ENCODE peak calls at places on chromosomes 16 and 17, in six cellular contexts. F is MM.1S, G is stomach, M is endothelial cell of umbilical vein, A is psoas muscle, L is upper lobe of left lung. Q is an unnamed sample. For H3K4me1 and H3K9me3, the result is how much of the 10 kb centered on the place peaks cover.

GRCh38 chr17:46108550-46109110 is 84.6 kb downstream of the KANSL1 start:
- DNase-seq in F (no peak), G (no peak), M (peak), A (no peak), L (no peak), Q (no peak)

GRCh38 chr17:72935984-72936383 is 156.5 kb downstream of the SLC39A11 start:
- DNase-seq in F (no peak), G (no peak), M (no peak), A (no peak), L (no peak), Q (no peak)

GRCh38 chr17:75159196-75160031 is 5.1 kb upstream of the JPT1 start:
- DNase-seq in F (no peak), G (peak), M (peak), A (no peak), L (no peak), Q (no peak)

GRCh38 chr16:75927824-75928223 is 201.5 kb upstream of the CPHXL start:
- DNase-seq in F (no peak), G (no peak), M (no peak), A (no peak), L (no peak), Q (no peak)

GRCh38 chr17:50863221-50863843 is 2.8 kb downstream of the TOB1 start:
- DNase-seq in F (peak), G (peak), M (peak), A (no peak), L (peak), Q (no peak)

GRCh38 chr17:55964191-55964590 is 189.1 kb upstream of the ANKFN1 start:
- DNase-seq in F (no peak), G (no peak), M (no peak), A (no peak), L (no peak), Q (no peak)

GRCh38 chr17:9371019-9371418 is 204.6 kb downstream of the STX8 start:
- DNase-seq in F (no peak), G (no peak), M (peak), A (no peak), L (no peak), Q (no peak)

GRCh38 chr17:10337136-10337535 is 35.7 kb downstream of the MYH13 start:
- DNase-seq in F (no peak), G (no peak), M (no peak), A (no peak), L (no peak), Q (no peak)

GRCh38 chr17:14341866-14342265 is 41.0 kb downstream of the HS3ST3B1 start:
- DNase-seq in F (no peak), G (no peak), M (no peak), A (no peak), L (no peak), Q (no peak)

GRCh38 chr17:21235921-21236320 is 17.3 kb downstream of the NATD1 start:
- DNase-seq in F (no peak), G (no peak), M (no peak), A (no peak), L (no peak), Q (no peak)

GRCh38 chr17:36608794-36609497 is 7.6 kb downstream of the MRM1 start:
- DNase-seq in F (peak), G (no peak), M (peak), A (peak), L (no peak), Q (no peak)

GRCh38 chr17:44308320-44308818 is at the start of gene RUNDC3A:
- DNase-seq in F (peak), G (peak), M (peak), A (peak), L (peak), Q (peak)

GRCh38 chr16:69567031-69567680 is 1.4 kb downstream of the NFAT5 start:
- DNase-seq in F (peak), G (no peak), M (peak), A (no peak), L (peak), Q (no peak)

GRCh38 chr16:81821422-81822128 is 42.5 kb downstream of the PLCG2 start:
- DNase-seq in F (peak), G (no peak), M (no peak), A (no peak), L (no peak), Q (no peak)
- H3K4me1 ChIP-seq in F (under half), G (under half), M (under half), A (under half), L (under half), Q (under half)

GRCh38 chr17:1710807-1711553 is 803 bp upstream of the TLCD2 start:
- DNase-seq in F (no peak), G (no peak), M (peak), A (no peak), L (peak), Q (no peak)

GRCh38 chr17:1711804-1712203 is 1.6 kb upstream of the TLCD2 start:
- DNase-seq in F (no peak), G (no peak), M (no peak), A (no peak), L (no peak), Q (no peak)

GRCh38 chr17:1709971-1710806 is at the start of gene TLCD2:
- DNase-seq in F (no peak), G (peak), M (peak), A (peak), L (peak), Q (no peak)

GRCh38 chr17:1707107-1707506 is 3.1 kb downstream of the TLCD2 start:
- DNase-seq in F (no peak), G (no peak), M (no peak), A (peak), L (no peak), Q (no peak)

DNA sequence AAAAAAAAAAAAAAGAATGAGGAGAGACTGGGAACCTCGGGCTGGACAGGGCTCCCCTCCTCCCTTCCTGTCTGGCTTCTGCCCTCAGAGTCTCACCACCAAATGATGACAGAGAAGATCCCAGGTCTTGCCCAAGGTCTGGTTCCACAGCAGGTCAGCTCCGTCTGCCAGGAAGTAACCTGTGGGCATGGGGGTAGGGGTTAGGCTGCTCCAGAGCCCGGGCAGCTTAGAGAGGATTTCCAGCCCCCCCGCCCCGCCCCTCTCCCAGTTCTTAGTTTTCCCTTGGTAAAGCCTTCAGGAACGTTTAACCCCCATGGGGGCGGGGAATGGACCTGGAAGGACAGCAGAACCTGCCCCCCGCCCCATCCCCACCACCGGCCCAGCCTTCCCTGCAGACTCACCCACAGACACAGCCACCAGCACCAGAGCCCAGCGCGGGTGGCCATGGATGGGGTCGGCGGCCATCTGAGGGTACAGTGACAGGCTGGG is 730 bp downstream of the TLCD2 start:
- DNase-seq in F (no peak), G (no peak), M (no peak), A (peak), L (no peak), Q (no peak)
- H3K27ac ChIP-seq in F (no peak), G (peak), M (no peak), A (peak), L (no peak), Q (no peak)

DNA sequence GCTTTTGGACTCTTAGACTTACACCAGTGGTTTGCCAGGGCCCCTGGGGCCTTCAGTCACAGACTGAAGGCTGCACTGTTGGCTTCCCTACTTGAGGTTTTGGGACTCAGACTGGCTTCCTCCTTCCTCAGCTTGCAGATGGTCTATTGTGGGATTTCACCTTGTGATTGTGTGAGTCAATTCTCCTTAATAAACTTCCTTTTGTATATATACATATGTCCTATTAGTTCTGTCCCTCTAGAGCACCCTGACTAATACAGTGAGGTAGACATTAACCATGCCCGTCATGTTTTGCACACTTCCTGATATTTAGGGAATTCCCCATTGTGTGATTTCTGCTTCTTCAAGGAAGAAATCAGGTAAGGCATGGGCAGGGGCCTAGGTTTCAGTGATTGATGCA is 147.8 kb upstream of the CA10 start:
- DNase-seq in F (no peak), G (no peak), M (no peak), A (no peak), L (no peak), Q (no peak)
- H3K9me3 ChIP-seq in F (under half), G (under half), M (under half), A (under half), L (under half), Q (under half)

GRCh38 chr16:50276128-50276444 is 9.7 kb downstream of the ADCY7 start:
- DNase-seq in F (no peak), G (no peak), M (no peak), A (no peak), L (no peak), Q (no peak)
- H3K4me1 ChIP-seq in F (under half), G (under half), M (under half), A (under half), L (under half), Q (under half)

DNA sequence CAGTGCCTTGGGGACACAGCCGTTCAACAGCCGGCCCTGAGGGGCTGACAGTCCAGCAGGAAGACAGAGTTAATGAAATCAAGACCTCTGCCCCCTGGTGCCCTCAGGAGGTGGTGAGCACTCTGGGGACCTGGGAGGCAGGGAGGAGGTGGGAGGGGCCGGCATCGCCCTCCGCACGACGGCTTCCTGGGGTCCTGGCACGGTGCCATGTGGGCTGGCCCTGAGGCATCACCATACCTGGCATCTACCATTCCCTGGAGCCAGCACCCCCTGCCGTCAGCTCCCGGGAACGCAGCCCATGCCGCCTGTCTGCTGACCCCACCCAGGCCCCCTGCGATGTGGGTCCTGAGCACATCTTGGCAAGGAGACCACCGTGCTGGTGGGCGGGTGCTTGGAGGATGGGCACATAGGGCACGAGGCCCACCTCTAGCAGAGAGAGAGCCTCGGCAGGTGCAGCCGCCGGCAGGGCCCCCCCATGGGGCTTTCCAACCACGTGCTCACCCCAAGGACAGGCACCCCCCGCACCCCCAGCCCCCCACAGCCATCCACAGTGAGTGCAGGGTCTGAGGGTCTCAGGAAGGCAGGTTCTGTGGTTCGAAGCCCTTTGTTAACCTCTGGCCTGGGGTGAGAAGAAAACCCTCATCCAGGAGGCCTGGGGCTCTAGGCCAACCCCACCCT is 52.5 kb downstream of the ZFPM1 start:
- DNase-seq in F (no peak), G (peak), M (no peak), A (peak), L (peak), Q (no peak)
- H3K27ac ChIP-seq in F (no peak), G (peak), M (no peak), A (no peak), L (no peak), Q (no peak)

DNA sequence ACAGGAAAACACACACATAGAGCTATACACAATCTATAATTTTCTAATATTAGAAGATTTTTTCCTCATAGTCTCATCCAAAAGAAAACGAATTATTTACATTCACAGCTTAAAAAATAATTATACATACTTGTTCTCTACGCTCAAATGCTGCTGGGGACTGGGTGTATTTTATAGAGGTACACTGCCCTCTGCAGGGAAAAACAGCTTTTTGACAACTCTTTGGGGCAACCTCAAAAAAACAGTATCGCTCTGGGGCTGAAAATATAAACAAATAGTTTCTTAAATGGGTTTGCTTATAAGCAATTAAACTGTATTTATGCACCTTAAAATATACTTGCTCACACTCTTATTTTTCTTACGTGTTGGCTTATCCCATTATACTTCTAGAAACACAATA is 261.8 kb upstream of the PSMD7 start:
- DNase-seq in F (no peak), G (no peak), M (peak), A (no peak), L (no peak), Q (no peak)
- H3K9me3 ChIP-seq in F (under half), G (under half), M (under half), A (under half), L (under half), Q (under half)

GRCh38 chr17:81333626-81334368 is 38.7 kb upstream of the SLC38A10 start:
- DNase-seq in F (no peak), G (no peak), M (no peak), A (peak), L (no peak), Q (no peak)

GRCh38 chr17:81335388-81336157 is 40.5 kb upstream of the SLC38A10 start:
- DNase-seq in F (no peak), G (no peak), M (no peak), A (peak), L (peak), Q (no peak)

GRCh38 chr17:81334987-81335386 is 39.9 kb upstream of the SLC38A10 start:
- DNase-seq in F (no peak), G (no peak), M (no peak), A (peak), L (no peak), Q (no peak)

GRCh38 chr17:81332949-81333570 is 38.0 kb upstream of the SLC38A10 start:
- DNase-seq in F (no peak), G (no peak), M (no peak), A (peak), L (no peak), Q (no peak)

DNA sequence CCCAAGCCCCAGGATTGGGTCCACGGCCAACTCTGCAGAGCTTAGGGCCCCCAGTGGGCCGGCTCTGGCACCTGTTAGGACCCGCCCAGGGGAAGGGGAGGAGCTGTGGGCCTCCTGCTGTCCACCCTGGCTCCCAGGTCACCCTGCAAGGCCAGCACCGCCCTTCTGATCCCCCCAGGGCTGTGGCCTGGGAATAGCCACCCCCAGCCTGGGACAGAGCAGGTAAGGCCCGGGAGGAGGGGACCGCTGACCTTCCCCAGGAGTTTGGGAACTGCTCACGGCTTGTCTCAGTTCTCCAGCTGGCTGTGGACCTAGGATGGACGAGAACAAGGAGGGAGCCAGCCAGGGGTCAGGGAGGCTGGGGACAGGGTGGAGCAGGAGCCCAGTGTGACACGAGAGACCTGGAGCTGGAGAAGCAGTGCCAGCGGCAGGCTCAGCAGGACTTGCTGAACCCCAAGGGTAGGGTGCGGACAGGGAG is 39.4 kb upstream of the SLC38A10 start:
- DNase-seq in F (no peak), G (no peak), M (no peak), A (peak), L (no peak), Q (no peak)
- H3K4me1 ChIP-seq in F (under half), G (under half), M (under half), A (under half), L (half or more), Q (under half)

Q was measured in thoracic aorta.